ENCODE peak calls at places on chromosomes 6 and 20, in six cellular contexts. G is body of pancreas, S is adipocyte, C is WERI-Rb-1, V is heart left ventricle, I is H9. F is an unnamed sample.

GRCh38 chr20:37516697-37517370 is 4.2 kb upstream of the NNAT start:
- DNase-seq in I (no peak), C (peak; percentile 82), G (no peak), V (no peak), S (peak; percentile 45), F (no peak)

GRCh38 chr6:47027315-47027714 is 14.8 kb downstream of the ADGRF1 start:
- DNase-seq in I (no peak), G (no peak), C (no peak), V (no peak), S (no peak), F (no peak)

GRCh38 chr20:32518593-32519366 is 66.4 kb downstream of the NOL4L start:
- DNase-seq in C (no peak), S (no peak), G (no peak), V (no peak), I (no peak), F (no peak)

GRCh38 chr6:15793288-15793687 is 130.5 kb upstream of the DTNBP1 start:
- DNase-seq in C (no peak), G (no peak), I (no peak), S (peak; percentile 60), V (peak; percentile 14), F (no peak)

GRCh38 chr6:37236921-37237320 is 20.7 kb upstream of the TBC1D22B start:
- DNase-seq in C (no peak), G (no peak), S (no peak), V (no peak), I (no peak), F (no peak)

GRCh38 chr6:150576651-150577226 is 22.9 kb upstream of the PLEKHG1 start:
- DNase-seq in G (no peak), V (peak; percentile 38), S (no peak), I (no peak), C (no peak), F (no peak)

GRCh38 chr6:83231146-83231545 is 38.0 kb downstream of the RWDD2A start:
- DNase-seq in S (peak; percentile 90), G (no peak), C (no peak), V (no peak), I (no peak), F (no peak)

GRCh38 chr6:55734256-55734655 is 141.1 kb downstream of the BMP5 start:
- DNase-seq in V (no peak), I (no peak), C (no peak), G (no peak), S (peak; percentile 8), F (no peak)

GRCh38 chr6:105681061-105681460 is 278.2 kb upstream of the PREP start:
- DNase-seq in C (no peak), G (no peak), V (no peak), S (no peak), I (no peak), F (no peak)

GRCh38 chr6:69631552-69632346 is 165.1 kb downstream of the LMBRD1 start:
- DNase-seq in C (no peak), I (no peak), V (no peak), G (no peak), S (no peak), F (no peak)

GRCh38 chr20:24913076-24913628 is 35.9 kb upstream of the CST7 start:
- DNase-seq in G (no peak), V (peak; percentile 2), I (no peak), C (no peak), S (no peak), F (no peak)

GRCh38 chr6:3285732-3286131 is 27.0 kb downstream of the PSMG4 start:
- DNase-seq in S (no peak), G (no peak), C (no peak), I (no peak), V (no peak), F (no peak)

GRCh38 chr6:36154286-36154685 is 24.0 kb downstream of the MAPK13 start:
- DNase-seq in C (no peak), G (no peak), S (no peak), V (no peak), I (no peak), F (no peak)

GRCh38 chr6:14816106-14816864 is 429.6 kb upstream of the JARID2 start:
- DNase-seq in C (peak; percentile 83), I (no peak), G (no peak), S (no peak), V (no peak), F (no peak)

GRCh38 chr6:144478487-144478886 is 193.4 kb downstream of the UTRN start:
- DNase-seq in C (no peak), I (no peak), S (peak; percentile 30), G (peak; percentile 17), V (peak; percentile 59), F (no peak)

GRCh38 chr6:146177785-146178184 is 148.9 kb downstream of the GRM1 start:
- DNase-seq in C (no peak), V (no peak), S (no peak), G (no peak), I (no peak), F (no peak)

GRCh38 chr6:167828325-167828956 is 1.7 kb downstream of the AFDN start:
- DNase-seq in I (no peak), S (no peak), V (no peak), G (no peak), C (no peak), F (no peak)

GRCh38 chr6:130625825-130626500 is 201.2 kb upstream of the SMLR1 start:
- DNase-seq in C (no peak), G (no peak), V (no peak), I (no peak), S (peak; percentile 79), F (no peak)

GRCh38 chr6:23180504-23181293 is 611.3 kb downstream of the HDGFL1 start:
- DNase-seq in G (peak; percentile 68), C (peak; percentile 44), I (no peak), S (peak; percentile 35), V (peak; percentile 74), F (no peak)

DNA sequence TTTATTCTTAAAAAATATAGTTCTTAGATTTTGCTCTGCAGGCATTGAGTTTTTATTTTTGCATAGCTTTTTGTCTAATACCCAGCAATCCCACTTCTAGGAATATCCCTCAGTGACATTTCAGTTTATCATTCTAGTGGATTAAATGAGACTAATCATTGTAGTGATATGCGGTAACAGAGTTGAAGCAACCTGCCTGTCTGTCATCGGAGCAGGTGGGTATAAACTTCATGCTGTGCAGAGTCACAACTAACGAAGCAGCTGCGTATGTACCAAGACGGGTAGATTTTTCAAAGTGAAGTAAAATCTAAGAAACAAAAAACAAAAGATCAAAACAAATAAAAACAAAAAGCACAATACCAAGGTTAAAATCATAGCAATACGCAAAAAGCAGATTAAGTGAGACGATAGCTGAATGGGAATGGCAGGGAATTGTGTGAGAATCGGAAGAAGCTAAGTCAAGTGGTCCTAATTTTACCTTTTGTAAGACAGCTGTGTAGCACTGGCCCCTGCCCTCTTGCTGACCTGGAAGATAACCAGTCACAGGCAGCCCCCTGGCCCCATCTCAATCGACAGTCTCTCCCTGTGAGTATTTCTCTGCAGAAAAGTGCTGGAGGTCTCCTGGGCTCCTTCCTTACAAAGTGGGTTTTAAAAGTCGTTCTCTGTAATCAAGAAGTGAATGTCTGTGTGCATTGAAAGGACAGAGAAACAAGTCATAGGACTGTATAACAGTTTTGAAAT is 169.2 kb downstream of the OR2B2 start:
- DNase-seq in S (no peak), G (no peak), I (no peak), V (no peak), C (no peak), F (no peak)
- H3K27me3 ChIP-seq in S (peaks cover 24% of the 10 kb centered on the region), G (peaks cover 15% of the 10 kb centered on the region), I (peaks cover 38% of the 10 kb centered on the region), V (no peaks in the 10 kb centered on the region), C (no peaks in the 10 kb centered on the region), F (peaks cover 25% of the 10 kb centered on the region)

DNA sequence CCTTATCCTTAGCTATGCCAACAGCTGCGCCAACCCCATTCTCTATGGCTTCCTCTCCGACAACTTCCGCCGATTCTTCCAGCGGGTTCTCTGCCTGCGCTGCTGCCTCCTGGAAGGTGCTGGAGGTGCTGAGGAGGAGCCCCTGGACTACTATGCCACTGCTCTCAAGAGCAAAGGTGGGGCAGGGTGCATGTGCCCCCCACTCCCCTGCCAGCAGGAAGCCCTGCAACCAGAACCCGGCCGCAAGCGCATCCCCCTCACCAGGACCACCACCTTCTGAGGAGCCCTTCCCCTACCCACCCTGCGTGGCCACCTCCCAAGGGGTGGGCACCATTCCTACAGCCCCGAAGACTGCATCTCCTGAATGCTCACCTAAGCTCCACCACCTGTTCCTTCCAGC is 1.3 kb downstream of the SSTR4 start:
- DNase-seq in G (no peak), V (no peak), I (no peak), S (no peak), C (no peak), F (no peak)
- H3K27me3 ChIP-seq in G (peaks cover 5% of the 10 kb centered on the region), V (peaks cover 12% of the 10 kb centered on the region), I (peaks cover 21% of the 10 kb centered on the region), S (peaks cover 76% of the 10 kb centered on the region), C (peaks cover 97% of the 10 kb centered on the region), F (peaks cover 22% of the 10 kb centered on the region)

DNA sequence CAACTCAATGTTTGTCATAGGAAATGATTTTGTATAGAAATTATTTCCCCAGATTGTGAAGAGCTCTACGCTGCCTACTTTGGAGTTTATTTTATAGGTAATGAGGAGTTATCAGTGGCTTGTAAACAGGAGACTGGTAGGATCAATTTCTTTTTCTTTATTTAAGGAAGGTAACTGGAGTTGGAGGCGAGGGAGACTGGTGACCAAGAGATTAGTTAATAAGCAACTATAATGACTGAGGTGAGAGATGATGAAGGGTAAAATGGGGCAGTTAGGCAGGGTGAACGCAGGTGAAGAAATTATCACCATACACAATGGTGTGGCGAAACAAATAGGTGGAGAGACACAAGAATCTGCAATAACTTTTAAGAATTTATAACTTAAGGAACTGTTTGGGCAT is 100.2 kb downstream of the PRKN start:
- DNase-seq in G (no peak), V (no peak), I (no peak), C (no peak), S (no peak), F (no peak)
- H3K27me3 ChIP-seq in G (no peaks in the 10 kb centered on the region), V (no peaks in the 10 kb centered on the region), I (no peaks in the 10 kb centered on the region), C (no peaks in the 10 kb centered on the region), S (no peaks in the 10 kb centered on the region), F (no peaks in the 10 kb centered on the region)

GRCh38 chr20:63501818-63502670 is 3.2 kb upstream of the EEF1A2 start:
- DNase-seq in G (peak; percentile 58), C (peak; percentile 84), S (no peak), I (peak; percentile 69), V (peak; percentile 81), F (no peak)

GRCh38 chr20:63502671-63503172 is 3.8 kb upstream of the EEF1A2 start:
- DNase-seq in C (no peak), V (no peak), G (no peak), S (no peak), I (peak; percentile 28), F (no peak)

GRCh38 chr20:63500151-63500901 is 1.4 kb upstream of the EEF1A2 start:
- DNase-seq in I (peak; percentile 24), G (no peak), S (no peak), V (peak; percentile 59), C (no peak), F (no peak)

GRCh38 chr20:63499333-63499969 is 568 bp upstream of the EEF1A2 start:
- DNase-seq in I (peak; percentile 46), C (no peak), S (no peak), G (no peak), V (peak; percentile 21), F (no peak)

GRCh38 chr20:63500902-63501817 is 2.3 kb upstream of the EEF1A2 start:
- DNase-seq in S (no peak), I (no peak), V (peak; percentile 14), G (no peak), C (no peak), F (no peak)
- H3K27me3 ChIP-seq in S (peaks cover 53% of the 10 kb centered on the region), I (peaks cover 4% of the 10 kb centered on the region), V (peaks cover 18% of the 10 kb centered on the region), G (peaks cover 11% of the 10 kb centered on the region), C (no peaks in the 10 kb centered on the region), F (peaks cover 5% of the 10 kb centered on the region)

F was measured in iPS DF 6.9.